ENCODE peak calls at places on chromosomes 13 and 19, in ten cellular contexts. V is GF-D8; Z is astrocyte of the cerebellum; G is neural crest cell; W is cardiac fibroblast; O is cerebellum; E is upper lobe of right lung; A is CD8-positive, alpha-beta memory T cell; I is NCI-H345; J is Caco-2. R is an unnamed sample.

GRCh38 chr19:33803383-33803782 is 6.7 kb downstream of the KCTD15 start:
- DNase-seq in V (no peak), Z (no peak), G (no peak), W (no peak), O (no peak), E (no peak), A (no peak), I (no peak), J (no peak), R (no peak)

GRCh38 chr13:94617389-94618000 is 15.8 kb downstream of the GPR180 start:
- DNase-seq in V (no peak), Z (no peak), G (no peak), W (peak), O (peak), E (no peak), A (no peak), I (peak), J (peak), R (peak)

GRCh38 chr19:39264306-39265290 is 3.6 kb upstream of the IFNL2 start:
- DNase-seq in V (no peak), Z (no peak), G (peak), W (peak), O (no peak), E (peak), A (no peak), I (peak), J (no peak), R (no peak)

GRCh38 chr19:1255186-1256161 is 7.1 kb downstream of the MIDN start:
- DNase-seq in V (no peak), Z (no peak), G (no peak), W (no peak), O (no peak), E (no peak), A (no peak), I (no peak), J (no peak), R (no peak)

GRCh38 chr13:26323127-26323526 is 69.2 kb downstream of the CDK8 start:
- DNase-seq in V (no peak), Z (no peak), G (no peak), W (no peak), O (no peak), E (no peak), A (no peak), I (no peak), J (no peak), R (no peak)

GRCh38 chr19:45667620-45668341 is at the start of gene GIPR:
- DNase-seq in V (no peak), Z (no peak), G (peak), W (no peak), O (no peak), E (peak), A (peak), I (peak), J (peak), R (peak)

GRCh38 chr13:23654111-23655110 is 84.2 kb downstream of the TNFRSF19 start:
- DNase-seq in V (no peak), Z (no peak), G (no peak), W (peak), O (no peak), E (no peak), A (no peak), I (no peak), J (no peak), R (no peak)

GRCh38 chr19:44753932-44754742 is 5.6 kb downstream of the BCL3 start:
- DNase-seq in V (peak), Z (no peak), G (no peak), W (peak), O (no peak), E (peak), A (peak), I (no peak), J (peak), R (peak)

GRCh38 chr19:53463263-53463662 is 4.3 kb upstream of the ZNF813 start:
- DNase-seq in V (no peak), Z (no peak), G (no peak), W (no peak), O (peak), E (peak), A (no peak), I (no peak), J (no peak), R (no peak)

GRCh38 chr19:40815223-40815622 is 16.2 kb downstream of the EGLN2 start:
- DNase-seq in V (no peak), Z (no peak), G (no peak), W (no peak), O (no peak), E (no peak), A (no peak), I (no peak), J (no peak), R (no peak)

GRCh38 chr13:42707596-42707995 is 73.8 kb upstream of the FAM216B start:
- DNase-seq in V (no peak), Z (peak), G (no peak), W (peak), O (no peak), E (no peak), A (no peak), I (no peak), J (no peak), R (no peak)

GRCh38 chr13:23810842-23811241 is 78.4 kb downstream of the MIPEP start:
- DNase-seq in V (no peak), Z (no peak), G (no peak), W (no peak), O (no peak), E (no peak), A (no peak), I (no peak), J (no peak), R (no peak)

GRCh38 chr19:5743640-5744039 is 23.2 kb downstream of the CATSPERD start:
- DNase-seq in V (no peak), Z (no peak), G (no peak), W (no peak), O (no peak), E (no peak), A (no peak), I (no peak), J (peak), R (no peak)

GRCh38 chr13:104357174-104357573 is 1291.0 kb upstream of the SLC10A2 start:
- DNase-seq in V (no peak), Z (peak), G (no peak), W (peak), O (no peak), E (no peak), A (no peak), I (no peak), J (no peak), R (no peak)

GRCh38 chr19:2663920-2664571 is 38.4 kb downstream of the GNG7 start:
- DNase-seq in V (no peak), Z (no peak), G (peak), W (peak), O (no peak), E (no peak), A (no peak), I (no peak), J (no peak), R (no peak)

GRCh38 chr19:29587518-29587986 is 18.5 kb upstream of the POP4 start:
- DNase-seq in V (no peak), Z (no peak), G (no peak), W (no peak), O (no peak), E (no peak), A (peak), I (no peak), J (no peak), R (no peak)

GRCh38 chr19:30668521-30669155 is 296.5 kb downstream of the ZNF536 start:
- DNase-seq in V (no peak), Z (no peak), G (no peak), W (no peak), O (no peak), E (no peak), A (no peak), I (no peak), J (no peak), R (no peak)

GRCh38 chr19:2202366-2202765 is 33.8 kb downstream of the PLEKHJ1 start:
- DNase-seq in V (no peak), Z (no peak), G (no peak), W (no peak), O (no peak), E (no peak), A (no peak), I (no peak), J (no peak), R (no peak)

GRCh38 chr19:1775951-1776605 is 22.8 kb downstream of the ONECUT3 start:
- DNase-seq in V (no peak), Z (no peak), G (no peak), W (no peak), O (no peak), E (no peak), A (no peak), I (no peak), J (no peak), R (no peak)

GRCh38 chr13:48838193-48839000 is 137.3 kb upstream of the FNDC3A start:
- DNase-seq in V (no peak), Z (no peak), G (no peak), W (peak), O (no peak), E (no peak), A (no peak), I (no peak), J (no peak), R (no peak)

R was measured in NCI-H748 treated with DMSO at 0.1 percent for 48 hours.